ENCODE peak calls at places on chromosome 14, in seven cellular contexts. H is naive thymus-derived CD8-positive, alpha-beta T cell; D is NK-92 treated with Interleukin-12 subunit alpha and Interleukin-12 subunit beta, amount 100 ng/mL, for 24 hours; R is ascending aorta; T is neuronal stem cell; K is NCI-H2081; Z is left cardiac atrium. X is an unnamed sample.
A peak's percentile ranks its signal among the peaks of the same experiment; 100 is the strongest.

GRCh38 chr14:95374262-95374997 is 54.7 kb upstream of the CLMN start:
- DNase-seq in H (no peak), D (no peak), R (no peak), T (no peak), K (no peak), Z (no peak), X (no peak)

GRCh38 chr14:55731881-55732498 is 152.0 kb downstream of the KTN1 start:
- DNase-seq in H (peak; percentile 58), D (no peak), R (no peak), T (peak; percentile 43), K (peak; percentile 39), Z (no peak), X (no peak)

GRCh38 chr14:69141550-69141949 is 11.4 kb downstream of the DCAF5 start:
- DNase-seq in H (no peak), D (no peak), R (no peak), T (no peak), K (no peak), Z (no peak), X (no peak)

GRCh38 chr14:30403791-30404190 is 155.2 kb upstream of the G2E3 start:
- DNase-seq in H (no peak), D (no peak), R (no peak), T (no peak), K (no peak), Z (no peak), X (no peak)

GRCh38 chr14:31858868-31859267 is 218.2 kb upstream of the ARHGAP5 start:
- DNase-seq in H (no peak), D (no peak), R (no peak), T (no peak), K (no peak), Z (no peak), X (no peak)

GRCh38 chr14:44353805-44354204 is 153.3 kb downstream of the FSCB start:
- DNase-seq in H (no peak), D (no peak), R (no peak), T (no peak), K (no peak), Z (no peak), X (no peak)

GRCh38 chr14:64008016-64008415 is 155.2 kb downstream of the SYNE2 start:
- DNase-seq in H (no peak), D (no peak), R (no peak), T (no peak), K (no peak), Z (no peak), X (no peak)

GRCh38 chr14:104865631-104866441 is 768 bp downstream of the CEP170B start:
- DNase-seq in H (no peak), D (no peak), R (peak; percentile 88), T (no peak), K (peak; percentile 32), Z (peak; percentile 77), X (peak; percentile 13)

GRCh38 chr14:93619176-93619793 is 169.0 kb downstream of the PRIMA1 start:
- DNase-seq in H (no peak), D (no peak), R (no peak), T (peak; percentile 42), K (peak; percentile 67), Z (peak; percentile 39), X (peak; percentile 4)

GRCh38 chr14:63671987-63672386 is 30.3 kb upstream of the WDR89 start:
- DNase-seq in H (no peak), D (no peak), R (no peak), T (no peak), K (no peak), Z (no peak), X (no peak)

GRCh38 chr14:92546347-92547053 is 32.9 kb downstream of the RIN3 start:
- DNase-seq in H (no peak), D (no peak), R (no peak), T (no peak), K (peak; percentile 21), Z (no peak), X (no peak)

GRCh38 chr14:23430733-23431105 is 4.7 kb downstream of the MYH7 start:
- DNase-seq in H (no peak), D (no peak), R (peak; percentile 35), T (peak; percentile 45), K (no peak), Z (no peak), X (no peak)

GRCh38 chr14:97930191-97930590 is 1133.0 kb downstream of the VRK1 start:
- DNase-seq in H (no peak), D (no peak), R (no peak), T (no peak), K (no peak), Z (no peak), X (no peak)

GRCh38 chr14:56855891-56856461 is 45.7 kb upstream of the OTX2 start:
- DNase-seq in H (no peak), D (no peak), R (no peak), T (peak; percentile 90), K (peak; percentile 65), Z (no peak), X (no peak)

GRCh38 chr14:100471451-100472093 is 115.6 kb downstream of the BEGAIN start:
- DNase-seq in H (no peak), D (no peak), R (no peak), T (no peak), K (peak; percentile 80), Z (no peak), X (no peak)

GRCh38 chr14:77554816-77555599 is 56.4 kb upstream of the ISM2 start:
- DNase-seq in H (no peak), D (no peak), R (no peak), T (no peak), K (no peak), Z (peak; percentile 69), X (no peak)

GRCh38 chr14:70188292-70188607 is 501 bp downstream of the SLC8A3 start:
- DNase-seq in H (no peak), D (no peak), R (no peak), T (no peak), K (no peak), Z (no peak), X (no peak)

GRCh38 chr14:93061380-93062012 is 54.2 kb downstream of the ITPK1 start:
- DNase-seq in H (no peak), D (no peak), R (no peak), T (no peak), K (no peak), Z (no peak), X (no peak)

GRCh38 chr14:50013198-50013918 is 103.0 kb downstream of the VCPKMT start:
- DNase-seq in H (no peak), D (no peak), R (no peak), T (no peak), K (no peak), Z (no peak), X (no peak)

GRCh38 chr14:37263656-37264236 is 66.0 kb downstream of the MIPOL1 start:
- DNase-seq in H (no peak), D (no peak), R (no peak), T (no peak), K (no peak), Z (no peak), X (no peak)

GRCh38 chr14:73295198-73295796 is 58.0 kb downstream of the PAPLN start:
- DNase-seq in H (peak; percentile 42), D (no peak), R (no peak), T (no peak), K (peak; percentile 59), Z (no peak), X (no peak)

GRCh38 chr14:63478024-63478423 is 65.2 kb downstream of the PPP2R5E start:
- DNase-seq in H (peak; percentile 16), D (no peak), R (no peak), T (no peak), K (no peak), Z (no peak), X (no peak)

GRCh38 chr14:61188936-61189808 is 92.0 kb downstream of the TMEM30B start:
- DNase-seq in H (peak; percentile 1), D (no peak), R (peak; percentile 79), T (peak; percentile 29), K (no peak), Z (peak; percentile 71), X (peak; percentile 22)

GRCh38 chr14:94088516-94088915 is 7.4 kb downstream of the IFI27L1 start:
- DNase-seq in H (no peak), D (no peak), R (no peak), T (no peak), K (no peak), Z (no peak), X (no peak)

GRCh38 chr14:88189040-88189839 is 133.8 kb downstream of the KCNK10 start:
- DNase-seq in H (peak; percentile 30), D (peak; percentile 24), R (peak; percentile 75), T (peak; percentile 81), K (peak; percentile 75), Z (peak; percentile 68), X (peak; percentile 43)

GRCh38 chr14:44981198-44981597 is 19.2 kb downstream of the TOGARAM1 start:
- DNase-seq in H (peak; percentile 17), D (no peak), R (no peak), T (no peak), K (no peak), Z (no peak), X (no peak)